ENCODE peak calls at places on chromosomes 2 and 18, in eight cellular contexts. R, C, S, A, G, X, N and B are unnamed samples.

GRCh38 chr18:36468161-36468560 is 170.6 kb downstream of the FHOD3 start:
- DNase-seq in A (no peak), X (no peak), G (no peak), S (peak; percentile 30), N (no peak), C (no peak), R (no peak), B (no peak)

GRCh38 chr2:235605306-235605998 is 111.6 kb downstream of the AGAP1 start:
- DNase-seq in X (peak; percentile 99), A (peak; percentile 90), N (no peak), C (peak; percentile 94), G (no peak), R (peak; percentile 94), S (no peak), B (no peak)

GRCh38 chr2:148817210-148817708 is 57.8 kb upstream of the KIF5C start:
- DNase-seq in C (peak; percentile 6), N (no peak), S (no peak), X (no peak), R (no peak), A (no peak), G (no peak), B (no peak)

GRCh38 chr2:218992196-218992595 is 1.0 kb downstream of the CRYBA2 start:
- DNase-seq in R (peak; percentile 27), G (no peak), N (no peak), C (no peak), X (no peak), S (no peak), A (no peak), B (no peak)

GRCh38 chr2:27776097-27776496 is 4.6 kb downstream of the MRPL33 start:
- DNase-seq in C (no peak), X (peak; percentile 78), G (no peak), A (no peak), N (no peak), R (peak; percentile 87), S (no peak), B (no peak)

GRCh38 chr18:48813833-48814489 is 136.8 kb downstream of the SMAD7 start:
- DNase-seq in C (no peak), S (peak; percentile 68), G (no peak), R (peak; percentile 48), A (no peak), X (no peak), N (peak; percentile 15), B (no peak)

GRCh38 chr2:219886615-219887014 is 259.2 kb downstream of the SLC4A3 start:
- DNase-seq in G (no peak), N (no peak), X (no peak), R (no peak), A (no peak), S (no peak), C (no peak), B (no peak)

GRCh38 chr18:62329676-62330454 is 4.8 kb downstream of the TNFRSF11A start:
- DNase-seq in A (peak; percentile 14), X (peak; percentile 63), S (no peak), R (no peak), G (no peak), C (peak; percentile 57), N (no peak), B (no peak)

DNA sequence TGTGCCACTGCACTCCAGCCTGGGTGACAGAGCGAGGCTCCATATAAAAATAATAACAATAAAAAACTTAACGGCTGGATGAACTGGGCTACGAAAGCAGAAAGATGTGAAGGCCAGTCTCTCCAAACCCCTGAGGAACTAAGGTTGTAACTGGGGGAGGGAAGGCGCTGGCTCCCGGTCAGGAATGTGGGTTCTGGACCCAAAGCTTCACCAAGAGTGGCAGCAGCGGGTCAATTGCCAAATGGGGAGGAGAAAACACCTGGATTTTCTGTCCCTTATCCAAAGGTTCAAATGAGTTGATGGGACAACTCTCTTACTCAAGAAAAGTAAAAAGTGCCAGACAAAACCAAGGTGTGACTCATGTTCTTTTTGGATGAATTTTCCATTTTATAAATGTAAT is 60.1 kb upstream of the TFCP2L1 start:
- DNase-seq in C (no peak), A (no peak), G (no peak), N (no peak), S (no peak), X (no peak), R (peak; percentile 24), B (no peak)
- H3K4me3 ChIP-seq in C (no peak overlapping the region), A (no peak overlapping the region), G (no peak overlapping the region), N (no peak overlapping the region), S (no peak overlapping the region), X (no peak overlapping the region), R (no peak overlapping the region), B (no peak overlapping the region)

DNA sequence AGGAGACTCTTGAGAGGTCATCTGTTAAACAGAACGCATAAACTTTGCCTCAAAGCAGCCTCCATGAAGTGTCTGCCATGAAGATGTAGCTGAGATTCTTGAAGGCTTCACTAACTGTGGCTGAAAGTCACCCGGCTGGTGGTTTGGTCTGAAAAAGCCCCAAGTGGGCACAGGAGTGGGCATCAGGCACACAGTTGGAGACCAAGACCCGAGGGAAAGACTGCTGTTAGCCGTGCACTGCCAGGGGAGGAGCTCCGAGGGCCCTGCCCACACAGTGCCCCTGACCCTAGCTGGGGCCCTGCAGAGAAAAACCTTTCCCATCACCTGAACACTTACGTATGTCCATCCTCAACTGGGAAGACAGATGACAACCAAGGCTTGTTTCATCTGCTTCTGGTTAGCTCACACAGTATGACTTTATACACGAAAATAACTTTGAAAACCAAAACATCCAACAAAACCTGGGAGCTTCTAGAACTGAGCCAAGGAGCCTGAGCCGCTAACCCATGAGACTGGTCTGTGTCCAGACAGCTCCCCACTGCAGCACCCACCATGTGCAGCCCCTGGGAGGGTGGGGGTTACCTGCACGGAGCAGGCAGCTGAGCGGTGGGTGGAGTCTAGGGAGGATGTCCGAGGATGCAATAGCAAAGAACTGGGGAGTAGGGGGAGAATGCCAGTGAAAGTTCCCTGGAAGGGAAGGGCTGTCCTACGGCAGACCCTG is 15.4 kb downstream of the HJURP start:
- DNase-seq in A (no peak), S (no peak), G (no peak), X (no peak), C (no peak), N (no peak), R (no peak), B (no peak)
- H3K4me3 ChIP-seq in A (no peak overlapping the region), S (no peak overlapping the region), G (peak overlapping the region; percentile 39), X (no peak overlapping the region), C (no peak overlapping the region), N (no peak overlapping the region), R (no peak overlapping the region), B (no peak overlapping the region)

GRCh38 chr2:168165418-168165817 is 82.0 kb downstream of the STK39 start:
- DNase-seq in A (peak; percentile 49), C (peak; percentile 87), G (no peak), S (no peak), N (no peak), R (no peak), X (peak; percentile 59), B (no peak)
- H3K4me3 ChIP-seq in A (no peak overlapping the region), C (no peak overlapping the region), G (no peak overlapping the region), S (no peak overlapping the region), N (no peak overlapping the region), R (no peak overlapping the region), X (no peak overlapping the region), B (no peak overlapping the region)

GRCh38 chr2:102758433-102758832 is 3.4 kb upstream of the TMEM182 start:
- DNase-seq in N (no peak), G (no peak), C (no peak), A (no peak), S (no peak), R (no peak), X (no peak), B (no peak)
- H3K4me3 ChIP-seq in N (no peak overlapping the region), G (no peak overlapping the region), C (no peak overlapping the region), A (no peak overlapping the region), S (no peak overlapping the region), R (no peak overlapping the region), X (no peak overlapping the region), B (no peak overlapping the region)

GRCh38 chr2:64727013-64727767 is 73.5 kb upstream of the SERTAD2 start:
- DNase-seq in S (no peak), G (peak; percentile 89), C (no peak), R (no peak), A (no peak), X (no peak), N (no peak), B (peak; percentile 82)
- H3K4me3 ChIP-seq in S (no peak overlapping the region), G (peak overlapping the region; percentile 18), C (no peak overlapping the region), R (no peak overlapping the region), A (no peak overlapping the region), X (no peak overlapping the region), N (no peak overlapping the region), B (peak overlapping the region; percentile 17)

GRCh38 chr2:207772844-207773205 is 3.1 kb upstream of the FZD5 start:
- DNase-seq in R (no peak), S (no peak), G (no peak), A (no peak), C (no peak), X (no peak), N (no peak), B (no peak)

GRCh38 chr2:207770602-207771404 is 1.1 kb upstream of the FZD5 start:
- DNase-seq in C (no peak), N (no peak), R (no peak), G (no peak), X (peak; percentile 40), S (no peak), A (no peak), B (no peak)

GRCh38 chr2:207772081-207772843 is 2.6 kb upstream of the FZD5 start:
- DNase-seq in X (peak; percentile 22), A (no peak), R (no peak), S (peak; percentile 78), G (no peak), C (no peak), N (no peak), B (no peak)

GRCh38 chr2:207768891-207769596 is 662 bp downstream of the FZD5 start:
- DNase-seq in G (no peak), R (peak; percentile 70), X (no peak), S (peak; percentile 23), A (no peak), N (no peak), C (peak; percentile 41), B (no peak)

DNA sequence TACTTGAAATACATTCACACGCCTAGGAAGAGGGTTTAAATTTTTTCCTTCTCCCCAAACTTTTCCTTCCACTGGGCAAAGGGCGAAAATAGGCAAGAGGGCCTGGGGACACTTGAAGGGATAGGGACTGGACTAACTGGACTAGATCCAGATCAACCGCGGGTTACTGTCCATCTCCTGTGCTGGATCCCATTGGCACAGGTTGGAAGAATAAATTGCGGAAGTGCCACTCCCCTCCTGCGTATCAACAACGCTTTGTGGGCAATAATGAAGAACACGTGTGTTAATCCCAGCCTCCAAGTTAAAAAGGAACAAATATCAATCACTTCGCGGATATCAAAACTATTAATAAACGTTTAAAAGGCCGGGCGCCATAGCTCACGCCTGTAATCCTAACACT is 1.7 kb upstream of the FZD5 start:
- DNase-seq in S (no peak), G (no peak), X (no peak), R (no peak), C (no peak), A (no peak), N (no peak), B (no peak)
- H3K4me3 ChIP-seq in S (no peak overlapping the region), G (no peak overlapping the region), X (no peak overlapping the region), R (no peak overlapping the region), C (no peak overlapping the region), A (no peak overlapping the region), N (no peak overlapping the region), B (no peak overlapping the region)

DNA sequence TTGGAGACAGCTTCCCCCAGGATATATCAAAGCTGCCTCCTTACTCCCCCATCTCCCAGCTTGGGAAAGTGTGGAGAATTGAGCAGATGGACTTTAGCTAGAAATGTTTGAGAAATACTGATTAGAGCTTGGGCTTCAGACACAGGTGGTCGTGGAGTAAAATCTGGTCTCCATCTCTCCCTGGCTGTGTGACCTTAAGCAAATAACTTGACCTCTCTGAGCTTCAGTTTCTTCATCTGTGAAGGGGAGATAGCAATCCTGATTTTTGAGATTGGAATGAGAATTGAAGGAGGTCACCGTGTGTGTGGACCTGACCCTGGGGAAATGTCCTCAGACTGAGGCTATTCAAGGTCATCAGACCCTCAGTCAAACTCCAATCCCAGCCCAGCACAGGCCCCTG is 3.6 kb downstream of the GNLY start:
- DNase-seq in C (no peak), S (no peak), G (no peak), R (no peak), X (no peak), A (no peak), N (no peak), B (no peak)
- H3K4me3 ChIP-seq in C (no peak overlapping the region), S (no peak overlapping the region), G (no peak overlapping the region), R (no peak overlapping the region), X (no peak overlapping the region), A (no peak overlapping the region), N (no peak overlapping the region), B (no peak overlapping the region)